ENCODE peak calls at places on chromosomes 5 and 9, in five cellular contexts. One of them, this sample, is unnamed.

GRCh38 chr9:33924978-33925797 is 108.2 kb downstream of the UBE2R2 start:
- DNase-seq in H1: peak
- DNase-seq in stomach: peak
- DNase-seq in GM12878: no peak
- DNase-seq in sigmoid colon: no peak
- DNase-seq in this sample: peak

GRCh38 chr5:143800715-143801114 is 11.2 kb upstream of the HMHB1 start:
- DNase-seq in stomach: no peak
- DNase-seq in GM12878: no peak
- DNase-seq in sigmoid colon: no peak
- DNase-seq in H1: no peak
- DNase-seq in this sample: no peak

GRCh38 chr9:77589046-77589795 is 58.9 kb downstream of the GNA14 start:
- DNase-seq in H1: no peak
- DNase-seq in GM12878: no peak
- DNase-seq in stomach: peak
- DNase-seq in sigmoid colon: no peak
- DNase-seq in this sample: no peak

GRCh38 chr9:33185406-33185805 is 18.3 kb upstream of the B4GALT1 start:
- DNase-seq in H1: no peak
- DNase-seq in GM12878: no peak
- DNase-seq in stomach: no peak
- DNase-seq in sigmoid colon: no peak
- DNase-seq in this sample: no peak

GRCh38 chr5:73030531-73030930 is 74.7 kb downstream of the FCHO2 start:
- DNase-seq in stomach: no peak
- DNase-seq in H1: no peak
- DNase-seq in GM12878: no peak
- DNase-seq in sigmoid colon: no peak
- DNase-seq in this sample: no peak

GRCh38 chr5:61817472-61818326 is 485.6 kb downstream of the ZSWIM6 start:
- DNase-seq in H1: no peak
- DNase-seq in stomach: peak
- DNase-seq in GM12878: no peak
- DNase-seq in sigmoid colon: no peak
- DNase-seq in this sample: no peak

GRCh38 chr5:147095740-147096139 is 139.1 kb upstream of the STK32A start:
- DNase-seq in sigmoid colon: no peak
- DNase-seq in stomach: no peak
- DNase-seq in H1: no peak
- DNase-seq in GM12878: no peak
- DNase-seq in this sample: no peak

GRCh38 chr9:134172198-134173126 is 8.1 kb upstream of the RNU6ATAC start:
- DNase-seq in sigmoid colon: peak
- DNase-seq in H1: no peak
- DNase-seq in stomach: no peak
- DNase-seq in GM12878: no peak
- DNase-seq in this sample: no peak

GRCh38 chr9:34240021-34240420 is 61.2 kb downstream of the UBAP1 start:
- DNase-seq in stomach: no peak
- DNase-seq in GM12878: no peak
- DNase-seq in H1: no peak
- DNase-seq in sigmoid colon: no peak
- DNase-seq in this sample: no peak

GRCh38 chr5:164392531-164392930 is 887.1 kb downstream of the MAT2B start:
- DNase-seq in H1: no peak
- DNase-seq in GM12878: no peak
- DNase-seq in sigmoid colon: no peak
- DNase-seq in stomach: no peak
- DNase-seq in this sample: no peak

GRCh38 chr5:171630047-171630669 is 155.5 kb upstream of the SMIM23 start:
- DNase-seq in sigmoid colon: peak
- DNase-seq in H1: peak
- DNase-seq in GM12878: no peak
- DNase-seq in stomach: peak
- DNase-seq in this sample: no peak

GRCh38 chr5:59485104-59485503 is 408.4 kb downstream of the PDE4D start:
- DNase-seq in H1: no peak
- DNase-seq in sigmoid colon: no peak
- DNase-seq in stomach: no peak
- DNase-seq in GM12878: no peak
- DNase-seq in this sample: no peak

GRCh38 chr5:168176941-168177340 is 114.5 kb upstream of the WWC1 start:
- DNase-seq in H1: no peak
- DNase-seq in sigmoid colon: no peak
- DNase-seq in GM12878: no peak
- DNase-seq in stomach: no peak
- DNase-seq in this sample: no peak

GRCh38 chr9:37445832-37446231 is 19.4 kb downstream of the ZBTB5 start:
- DNase-seq in sigmoid colon: no peak
- DNase-seq in stomach: no peak
- DNase-seq in H1: no peak
- DNase-seq in GM12878: no peak
- DNase-seq in this sample: no peak

GRCh38 chr9:113892861-113893491 is 16.9 kb downstream of the ZNF618 start:
- DNase-seq in H1: peak
- DNase-seq in GM12878: no peak
- DNase-seq in stomach: no peak
- DNase-seq in sigmoid colon: no peak
- DNase-seq in this sample: no peak

GRCh38 chr9:79300153-79300552 is 271.6 kb upstream of the TLE4 start:
- DNase-seq in stomach: no peak
- DNase-seq in GM12878: no peak
- DNase-seq in H1: no peak
- DNase-seq in sigmoid colon: no peak
- DNase-seq in this sample: no peak

GRCh38 chr5:14954620-14955343 is 83.2 kb upstream of the ANKH start:
- DNase-seq in stomach: no peak
- DNase-seq in H1: no peak
- DNase-seq in GM12878: no peak
- DNase-seq in sigmoid colon: no peak
- DNase-seq in this sample: no peak

GRCh38 chr5:24535646-24536045 is 109.1 kb downstream of the CDH10 start:
- DNase-seq in GM12878: no peak
- DNase-seq in stomach: no peak
- DNase-seq in sigmoid colon: no peak
- DNase-seq in H1: no peak
- DNase-seq in this sample: no peak

GRCh38 chr5:88787856-88788255 is 95.1 kb downstream of the MEF2C start:
- DNase-seq in sigmoid colon: no peak
- DNase-seq in stomach: no peak
- DNase-seq in GM12878: no peak
- DNase-seq in H1: no peak
- DNase-seq in this sample: no peak
- TF ChIP-seq POLR2AphosphoS5 in sigmoid colon: no peak
- TF ChIP-seq POLR2AphosphoS5 in stomach: no peak
- TF ChIP-seq POLR2AphosphoS5 in GM12878: no peak
- TF ChIP-seq POLR2AphosphoS5 in H1: no peak
- TF ChIP-seq POLR2AphosphoS5 in this sample: no peak

GRCh38 chr5:134004626-134005414 is at the start of gene VDAC1:
- DNase-seq in stomach: peak
- DNase-seq in GM12878: no peak
- DNase-seq in sigmoid colon: peak
- DNase-seq in H1: peak
- DNase-seq in this sample: peak
- TF ChIP-seq POLR2A in stomach: peak
- TF ChIP-seq POLR2A in GM12878: peak
- TF ChIP-seq POLR2A in sigmoid colon: peak
- TF ChIP-seq POLR2A in H1: peak
- TF ChIP-seq POLR2A in this sample: no peak

GRCh38 chr9:99004115-99004514 is 60.4 kb downstream of the COL15A1 start:
- DNase-seq in sigmoid colon: no peak
- DNase-seq in H1: no peak
- DNase-seq in stomach: no peak
- DNase-seq in GM12878: no peak
- DNase-seq in this sample: no peak
- TF ChIP-seq POLR2AphosphoS5 in sigmoid colon: no peak
- TF ChIP-seq POLR2AphosphoS5 in H1: no peak
- TF ChIP-seq POLR2AphosphoS5 in stomach: no peak
- TF ChIP-seq POLR2AphosphoS5 in GM12878: no peak
- TF ChIP-seq POLR2AphosphoS5 in this sample: no peak

GRCh38 chr9:125284855-125285254 is 23.2 kb downstream of the GAPVD1 start:
- DNase-seq in GM12878: no peak
- DNase-seq in H1: no peak
- DNase-seq in stomach: no peak
- DNase-seq in sigmoid colon: no peak
- DNase-seq in this sample: no peak
- TF ChIP-seq POLR2A in GM12878: no peak
- TF ChIP-seq POLR2A in H1: no peak
- TF ChIP-seq POLR2A in stomach: no peak
- TF ChIP-seq POLR2A in sigmoid colon: no peak
- TF ChIP-seq POLR2A in this sample: no peak

GRCh38 chr9:125766468-125767221 is 19.5 kb downstream of the PBX3 start:
- DNase-seq in stomach: no peak
- DNase-seq in GM12878: no peak
- DNase-seq in H1: no peak
- DNase-seq in sigmoid colon: no peak
- DNase-seq in this sample: no peak

GRCh38 chr9:125764198-125764597 is 17.0 kb downstream of the PBX3 start:
- DNase-seq in sigmoid colon: no peak
- DNase-seq in stomach: no peak
- DNase-seq in H1: no peak
- DNase-seq in GM12878: no peak
- DNase-seq in this sample: no peak

GRCh38 chr9:125771037-125771436 is 23.9 kb downstream of the PBX3 start:
- DNase-seq in GM12878: no peak
- DNase-seq in stomach: no peak
- DNase-seq in H1: no peak
- DNase-seq in sigmoid colon: no peak
- DNase-seq in this sample: no peak

GRCh38 chr9:125768803-125769202 is 21.6 kb downstream of the PBX3 start:
- DNase-seq in H1: no peak
- DNase-seq in sigmoid colon: no peak
- DNase-seq in GM12878: no peak
- DNase-seq in stomach: no peak
- DNase-seq in this sample: no peak

GRCh38 chr9:125767349-125767748 is 20.2 kb downstream of the PBX3 start:
- DNase-seq in sigmoid colon: no peak
- DNase-seq in H1: no peak
- DNase-seq in GM12878: no peak
- DNase-seq in stomach: no peak
- DNase-seq in this sample: no peak
- TF ChIP-seq POLR2AphosphoS5 in sigmoid colon: no peak
- TF ChIP-seq POLR2AphosphoS5 in H1: no peak
- TF ChIP-seq POLR2AphosphoS5 in GM12878: no peak
- TF ChIP-seq POLR2AphosphoS5 in stomach: no peak
- TF ChIP-seq POLR2AphosphoS5 in this sample: no peak

This sample was measured in GM12891.